ENCODE peak calls at places on chromosomes 5 and 9, in nine cellular contexts. Y is lower lobe of right lung, U is IMR-90, Q is endothelial cell, Z is B cell, A is choroid plexus epithelial cell, F is H9, C is fibroblast of pulmonary artery, X is cardiac muscle cell. B is an unnamed sample.

GRCh38 chr5:10528056-10528816 is 35.6 kb upstream of the ANKRD33B start:
- DNase-seq in U (peak), Q (no peak), C (no peak), X (no peak), Z (no peak), F (no peak), A (peak), Y (no peak), B (no peak)

GRCh38 chr5:28743362-28743761 is 1705.0 kb upstream of the CDH9 start:
- DNase-seq in F (no peak), C (no peak), A (peak), Z (no peak), Q (no peak), Y (no peak), U (no peak), X (no peak), B (no peak)

GRCh38 chr5:93603711-93604118 is 20.7 kb downstream of the NR2F1 start:
- DNase-seq in U (no peak), A (peak), Y (no peak), X (no peak), Z (no peak), C (no peak), Q (no peak), F (peak), B (no peak)

GRCh38 chr9:133463234-133463863 is 3.6 kb downstream of the CACFD1 start:
- DNase-seq in Y (no peak), C (no peak), Q (no peak), X (no peak), A (no peak), F (peak), Z (no peak), U (no peak), B (no peak)

GRCh38 chr9:111828193-111828592 is 33.5 kb upstream of the SHOC1 start:
- DNase-seq in Q (no peak), U (no peak), A (peak), F (no peak), X (no peak), C (peak), Y (no peak), Z (peak), B (no peak)

GRCh38 chr9:37905776-37906175 is 1.8 kb upstream of the SLC25A51 start:
- DNase-seq in Q (no peak), Y (no peak), F (no peak), Z (no peak), X (no peak), A (no peak), U (no peak), C (no peak), B (no peak)

GRCh38 chr5:59838989-59839388 is 54.5 kb downstream of the PDE4D start:
- DNase-seq in U (no peak), Q (no peak), F (no peak), X (no peak), Z (no peak), C (no peak), A (peak), Y (no peak), B (no peak)

GRCh38 chr5:123819818-123820217 is 307.8 kb downstream of the CSNK1G3 start:
- DNase-seq in A (peak), C (peak), U (peak), Z (no peak), Q (no peak), F (no peak), Y (no peak), X (no peak), B (no peak)

GRCh38 chr5:179624841-179625271 is 1.4 kb upstream of the HNRNPH1 start:
- DNase-seq in Z (no peak), C (no peak), Q (no peak), U (no peak), F (peak), A (no peak), X (no peak), Y (no peak), B (no peak)

DNA sequence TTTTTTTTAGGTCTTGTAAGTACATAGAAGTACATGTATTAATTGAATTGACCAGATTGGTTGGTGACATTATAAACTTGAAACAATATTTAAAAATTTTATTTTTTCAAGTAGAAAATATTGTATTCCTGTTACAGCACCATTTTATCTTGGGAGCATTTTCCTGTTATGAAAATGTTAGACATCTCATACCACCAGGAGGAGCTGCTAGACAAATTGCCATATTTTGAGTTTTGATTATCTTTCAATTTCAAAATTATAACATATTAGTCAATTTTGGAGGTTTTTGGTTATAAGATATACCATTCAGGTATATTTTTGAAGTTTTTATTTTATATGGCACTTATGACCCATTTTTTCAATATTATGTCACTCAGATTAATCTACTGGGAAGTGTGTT is 84.4 kb downstream of the CNTLN start:
- DNase-seq in Z (no peak), Y (no peak), C (peak), Q (no peak), A (peak), U (peak), X (no peak), F (no peak), B (no peak)
- TF ChIP-seq CTCF in Z (no peak), Y (no peak), C (peak), Q (no peak), A (peak), U (peak), X (peak), F (peak), B (no peak)

DNA sequence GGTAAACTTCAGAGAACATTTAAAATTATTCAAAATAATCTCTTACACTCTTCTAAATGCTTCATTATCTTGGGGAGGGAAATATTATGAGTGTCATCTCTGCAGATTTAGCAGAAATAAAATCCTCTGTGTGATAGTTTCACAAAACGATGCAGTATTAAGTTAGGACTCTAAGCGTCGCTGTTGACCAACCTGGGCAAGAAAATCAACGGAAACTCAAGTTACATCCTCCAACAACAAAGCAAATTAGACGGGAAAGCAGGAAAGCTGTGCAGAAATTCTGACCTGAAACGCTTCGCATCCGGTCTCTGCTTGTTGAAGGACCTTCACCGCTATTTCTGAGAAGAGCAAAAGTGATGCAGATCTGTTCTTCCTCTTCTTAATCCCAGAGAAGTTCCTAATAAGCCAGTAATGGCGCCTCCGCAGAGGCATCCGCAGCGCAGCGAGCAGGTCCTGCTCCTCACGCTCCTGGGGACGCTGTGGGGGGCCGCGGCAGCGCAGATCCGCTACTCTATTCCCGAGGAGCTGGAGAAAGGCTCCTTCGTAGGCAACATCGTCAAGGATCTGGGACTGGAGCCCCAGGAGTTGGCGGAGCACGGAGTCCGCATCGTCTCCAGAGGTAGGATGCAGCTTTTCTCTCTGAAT is at the start of gene PCDHGA6:
- DNase-seq in Z (no peak), F (no peak), X (no peak), C (peak), Q (no peak), A (peak), Y (no peak), U (peak), B (no peak)
- TF ChIP-seq CTCF in Z (peak), F (peak), X (peak), C (peak), Q (no peak), A (peak), Y (peak), U (peak), B (peak)

GRCh38 chr5:13278148-13278547 is 666.3 kb downstream of the DNAH5 start:
- DNase-seq in Y (no peak), Q (no peak), Z (no peak), F (no peak), U (no peak), C (no peak), X (no peak), A (no peak), B (no peak)
- TF ChIP-seq CTCF in Y (no peak), Q (peak), Z (peak), F (peak), U (no peak), C (peak), X (no peak), A (peak), B (peak)

GRCh38 chr9:120436937-120437592 is 142.9 kb downstream of the CDK5RAP2 start:
- DNase-seq in U (no peak), C (peak), Z (no peak), Y (peak), Q (no peak), A (no peak), X (no peak), F (no peak), B (no peak)

GRCh38 chr9:120438111-120438510 is 141.9 kb downstream of the CDK5RAP2 start:
- DNase-seq in A (peak), F (no peak), U (peak), X (no peak), Z (no peak), C (peak), Y (no peak), Q (no peak), B (no peak)

GRCh38 chr9:120440791-120441190 is 139.2 kb downstream of the CDK5RAP2 start:
- DNase-seq in Z (no peak), U (no peak), F (no peak), Y (no peak), Q (no peak), A (no peak), C (no peak), X (no peak), B (no peak)

GRCh38 chr9:120441446-120442279 is 138.3 kb downstream of the CDK5RAP2 start:
- DNase-seq in U (peak), F (no peak), A (peak), X (no peak), Z (no peak), C (peak), Q (no peak), Y (no peak), B (no peak)

GRCh38 chr9:120439147-120439546 is 140.8 kb downstream of the CDK5RAP2 start:
- DNase-seq in C (peak), Z (peak), Q (peak), Y (no peak), X (peak), F (peak), A (peak), U (peak), B (no peak)
- TF ChIP-seq CTCF in C (peak), Z (peak), Q (peak), Y (peak), X (peak), F (peak), A (peak), U (peak), B (peak)

GRCh38 chr5:38500861-38501260 is 55.6 kb downstream of the LIFR start:
- DNase-seq in A (peak), Y (no peak), U (peak), Q (no peak), X (no peak), Z (no peak), C (peak), F (no peak), B (no peak)

GRCh38 chr5:38494175-38494574 is 62.3 kb downstream of the LIFR start:
- DNase-seq in A (no peak), Z (no peak), U (no peak), Y (no peak), Q (no peak), C (no peak), F (no peak), X (no peak), B (no peak)

DNA sequence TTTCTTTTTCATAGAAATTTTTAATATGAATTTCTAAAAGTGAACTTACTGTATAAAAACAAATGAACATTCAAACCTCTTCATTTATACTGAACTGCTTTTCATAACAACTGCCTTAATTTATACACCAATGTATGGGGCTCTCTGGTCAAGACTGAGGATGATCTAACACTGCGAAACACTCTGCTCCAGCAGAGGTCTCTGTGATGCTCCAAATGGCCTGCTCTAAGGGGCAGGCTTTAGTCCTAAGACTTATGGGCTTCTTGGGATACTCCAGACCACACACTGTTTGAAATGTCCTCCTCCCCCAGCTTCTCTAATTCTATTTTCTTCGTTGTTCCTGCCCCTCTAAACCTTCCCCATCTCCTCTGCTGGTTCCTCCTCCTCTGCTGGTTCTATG is 58.5 kb downstream of the LIFR start:
- DNase-seq in X (no peak), Q (no peak), Z (no peak), Y (no peak), U (peak), C (peak), A (peak), F (no peak), B (no peak)
- TF ChIP-seq CTCF in X (peak), Q (no peak), Z (no peak), Y (no peak), U (no peak), C (peak), A (peak), F (peak), B (no peak)